ENCODE peak calls at places on chromosomes 13 and 19, in seven cellular contexts. One of them, this sample, is unnamed.

GRCh38 chr19:33186835-33187540 is 7.1 kb upstream of the LRP3 start:
- DNase-seq in Calu3: no peak
- DNase-seq in body of pancreas: no peak
- DNase-seq in mammary epithelial cell: no peak
- DNase-seq in progenitor cell of endocrine pancreas: no peak
- DNase-seq in Caco-2: no peak
- DNase-seq in activated CD8-positive, alpha-beta T cell treated with anti-CD3 and anti-CD28 coated beads for 36 hours: no peak
- DNase-seq in this sample: no peak

GRCh38 chr13:35179494-35179893 is 237.4 kb downstream of the NBEA start:
- DNase-seq in Calu3: no peak
- DNase-seq in body of pancreas: no peak
- DNase-seq in mammary epithelial cell: peak; percentile 26
- DNase-seq in progenitor cell of endocrine pancreas: no peak
- DNase-seq in Caco-2: no peak
- DNase-seq in activated CD8-positive, alpha-beta T cell treated with anti-CD3 and anti-CD28 coated beads for 36 hours: no peak
- DNase-seq in this sample: no peak

GRCh38 chr13:97948041-97948440 is 5.4 kb upstream of the IPO5 start:
- DNase-seq in Calu3: no peak
- DNase-seq in body of pancreas: no peak
- DNase-seq in mammary epithelial cell: peak; percentile 52
- DNase-seq in progenitor cell of endocrine pancreas: no peak
- DNase-seq in Caco-2: no peak
- DNase-seq in activated CD8-positive, alpha-beta T cell treated with anti-CD3 and anti-CD28 coated beads for 36 hours: no peak
- DNase-seq in this sample: no peak

GRCh38 chr19:49428547-49429451 is 3.6 kb downstream of the GFY start:
- DNase-seq in Calu3: no peak
- DNase-seq in body of pancreas: no peak
- DNase-seq in mammary epithelial cell: no peak
- DNase-seq in progenitor cell of endocrine pancreas: no peak
- DNase-seq in Caco-2: no peak
- DNase-seq in activated CD8-positive, alpha-beta T cell treated with anti-CD3 and anti-CD28 coated beads for 36 hours: no peak
- DNase-seq in this sample: no peak

GRCh38 chr13:31043891-31044657 is 111.6 kb downstream of the TEX26 start:
- DNase-seq in Calu3: peak; percentile 82
- DNase-seq in body of pancreas: peak; percentile 76
- DNase-seq in mammary epithelial cell: peak; percentile 72
- DNase-seq in progenitor cell of endocrine pancreas: peak; percentile 63
- DNase-seq in Caco-2: peak; percentile 81
- DNase-seq in activated CD8-positive, alpha-beta T cell treated with anti-CD3 and anti-CD28 coated beads for 36 hours: peak; percentile 89
- DNase-seq in this sample: peak; percentile 83

GRCh38 chr13:110382830-110383229 is 75.7 kb downstream of the COL4A2 start:
- DNase-seq in Calu3: no peak
- DNase-seq in body of pancreas: no peak
- DNase-seq in mammary epithelial cell: no peak
- DNase-seq in progenitor cell of endocrine pancreas: no peak
- DNase-seq in Caco-2: no peak
- DNase-seq in activated CD8-positive, alpha-beta T cell treated with anti-CD3 and anti-CD28 coated beads for 36 hours: no peak
- DNase-seq in this sample: no peak

GRCh38 chr19:35040826-35041547 is 534 bp upstream of the HPN start:
- DNase-seq in Calu3: peak; percentile 69
- DNase-seq in body of pancreas: peak; percentile 95
- DNase-seq in mammary epithelial cell: no peak
- DNase-seq in progenitor cell of endocrine pancreas: peak; percentile 48
- DNase-seq in Caco-2: peak; percentile 97
- DNase-seq in activated CD8-positive, alpha-beta T cell treated with anti-CD3 and anti-CD28 coated beads for 36 hours: peak; percentile 55
- DNase-seq in this sample: no peak

GRCh38 chr13:50720856-50721663 is 122.4 kb downstream of the DLEU7 start:
- DNase-seq in Calu3: no peak
- DNase-seq in body of pancreas: no peak
- DNase-seq in mammary epithelial cell: no peak
- DNase-seq in progenitor cell of endocrine pancreas: no peak
- DNase-seq in Caco-2: no peak
- DNase-seq in activated CD8-positive, alpha-beta T cell treated with anti-CD3 and anti-CD28 coated beads for 36 hours: no peak
- DNase-seq in this sample: no peak

GRCh38 chr13:62879071-62879470 is 1463.4 kb upstream of the PCDH20 start:
- DNase-seq in Calu3: no peak
- DNase-seq in body of pancreas: no peak
- DNase-seq in mammary epithelial cell: no peak
- DNase-seq in progenitor cell of endocrine pancreas: no peak
- DNase-seq in Caco-2: no peak
- DNase-seq in activated CD8-positive, alpha-beta T cell treated with anti-CD3 and anti-CD28 coated beads for 36 hours: no peak
- DNase-seq in this sample: no peak

GRCh38 chr13:42894765-42895181 is 97.3 kb downstream of the EPSTI1 start:
- DNase-seq in Calu3: no peak
- DNase-seq in body of pancreas: peak; percentile 22
- DNase-seq in mammary epithelial cell: peak; percentile 26
- DNase-seq in progenitor cell of endocrine pancreas: no peak
- DNase-seq in Caco-2: no peak
- DNase-seq in activated CD8-positive, alpha-beta T cell treated with anti-CD3 and anti-CD28 coated beads for 36 hours: no peak
- DNase-seq in this sample: no peak

GRCh38 chr13:93309886-93310520 is 83.4 kb downstream of the GPC6 start:
- DNase-seq in Calu3: no peak
- DNase-seq in body of pancreas: no peak
- DNase-seq in mammary epithelial cell: peak; percentile 90
- DNase-seq in progenitor cell of endocrine pancreas: no peak
- DNase-seq in Caco-2: no peak
- DNase-seq in activated CD8-positive, alpha-beta T cell treated with anti-CD3 and anti-CD28 coated beads for 36 hours: no peak
- DNase-seq in this sample: no peak

GRCh38 chr19:53900191-53900860 is 8.8 kb upstream of the CACNG7 start:
- DNase-seq in Calu3: no peak
- DNase-seq in body of pancreas: no peak
- DNase-seq in mammary epithelial cell: no peak
- DNase-seq in progenitor cell of endocrine pancreas: no peak
- DNase-seq in Caco-2: no peak
- DNase-seq in activated CD8-positive, alpha-beta T cell treated with anti-CD3 and anti-CD28 coated beads for 36 hours: no peak
- DNase-seq in this sample: no peak

GRCh38 chr19:12872941-12873890 is 8.0 kb downstream of the DNASE2 start:
- DNase-seq in Calu3: peak; percentile 81
- DNase-seq in body of pancreas: peak; percentile 82
- DNase-seq in mammary epithelial cell: peak; percentile 75
- DNase-seq in progenitor cell of endocrine pancreas: no peak
- DNase-seq in Caco-2: peak; percentile 84
- DNase-seq in activated CD8-positive, alpha-beta T cell treated with anti-CD3 and anti-CD28 coated beads for 36 hours: peak; percentile 88
- DNase-seq in this sample: no peak

GRCh38 chr13:47933688-47934011 is 67.4 kb downstream of the SUCLA2 start:
- DNase-seq in Calu3: no peak
- DNase-seq in body of pancreas: no peak
- DNase-seq in mammary epithelial cell: peak; percentile 25
- DNase-seq in progenitor cell of endocrine pancreas: no peak
- DNase-seq in Caco-2: no peak
- DNase-seq in activated CD8-positive, alpha-beta T cell treated with anti-CD3 and anti-CD28 coated beads for 36 hours: no peak
- DNase-seq in this sample: no peak

GRCh38 chr13:99028890-99029289 is 51.0 kb upstream of the DOCK9 start:
- DNase-seq in Calu3: no peak
- DNase-seq in body of pancreas: no peak
- DNase-seq in mammary epithelial cell: no peak
- DNase-seq in progenitor cell of endocrine pancreas: no peak
- DNase-seq in Caco-2: no peak
- DNase-seq in activated CD8-positive, alpha-beta T cell treated with anti-CD3 and anti-CD28 coated beads for 36 hours: peak; percentile 73
- DNase-seq in this sample: no peak

GRCh38 chr19:18941628-18942354 is 774 bp upstream of the HOMER3 start:
- DNase-seq in Calu3: no peak
- DNase-seq in body of pancreas: no peak
- DNase-seq in mammary epithelial cell: no peak
- DNase-seq in progenitor cell of endocrine pancreas: no peak
- DNase-seq in Caco-2: no peak
- DNase-seq in activated CD8-positive, alpha-beta T cell treated with anti-CD3 and anti-CD28 coated beads for 36 hours: no peak
- DNase-seq in this sample: no peak

GRCh38 chr13:42409061-42409460 is 137.1 kb downstream of the AKAP11 start:
- DNase-seq in Calu3: no peak
- DNase-seq in body of pancreas: no peak
- DNase-seq in mammary epithelial cell: no peak
- DNase-seq in progenitor cell of endocrine pancreas: no peak
- DNase-seq in Caco-2: no peak
- DNase-seq in activated CD8-positive, alpha-beta T cell treated with anti-CD3 and anti-CD28 coated beads for 36 hours: no peak
- DNase-seq in this sample: no peak

GRCh38 chr13:93624371-93624777 is 397.8 kb downstream of the GPC6 start:
- DNase-seq in Calu3: no peak
- DNase-seq in body of pancreas: no peak
- DNase-seq in mammary epithelial cell: no peak
- DNase-seq in progenitor cell of endocrine pancreas: no peak
- DNase-seq in Caco-2: no peak
- DNase-seq in activated CD8-positive, alpha-beta T cell treated with anti-CD3 and anti-CD28 coated beads for 36 hours: no peak
- DNase-seq in this sample: no peak

GRCh38 chr13:75263741-75264407 is 218.1 kb downstream of the TBC1D4 start:
- DNase-seq in Calu3: no peak
- DNase-seq in body of pancreas: no peak
- DNase-seq in mammary epithelial cell: peak; percentile 51
- DNase-seq in progenitor cell of endocrine pancreas: no peak
- DNase-seq in Caco-2: no peak
- DNase-seq in activated CD8-positive, alpha-beta T cell treated with anti-CD3 and anti-CD28 coated beads for 36 hours: no peak
- DNase-seq in this sample: no peak

GRCh38 chr13:35518337-35518736 is 41.8 kb upstream of the MAB21L1 start:
- DNase-seq in Calu3: no peak
- DNase-seq in body of pancreas: no peak
- DNase-seq in mammary epithelial cell: no peak
- DNase-seq in progenitor cell of endocrine pancreas: no peak
- DNase-seq in Caco-2: no peak
- DNase-seq in activated CD8-positive, alpha-beta T cell treated with anti-CD3 and anti-CD28 coated beads for 36 hours: no peak
- DNase-seq in this sample: no peak

GRCh38 chr13:47146991-47147783 is 250.3 kb upstream of the HTR2A start:
- DNase-seq in Calu3: no peak
- DNase-seq in body of pancreas: no peak
- DNase-seq in mammary epithelial cell: no peak
- DNase-seq in progenitor cell of endocrine pancreas: no peak
- DNase-seq in Caco-2: no peak
- DNase-seq in activated CD8-positive, alpha-beta T cell treated with anti-CD3 and anti-CD28 coated beads for 36 hours: no peak
- DNase-seq in this sample: no peak

GRCh38 chr19:50844296-50844935 is 10.3 kb upstream of the KLK3 start:
- DNase-seq in Calu3: no peak
- DNase-seq in body of pancreas: no peak
- DNase-seq in mammary epithelial cell: no peak
- DNase-seq in progenitor cell of endocrine pancreas: no peak
- DNase-seq in Caco-2: peak; percentile 45
- DNase-seq in activated CD8-positive, alpha-beta T cell treated with anti-CD3 and anti-CD28 coated beads for 36 hours: no peak
- DNase-seq in this sample: no peak

GRCh38 chr13:99432637-99433542 is 68.4 kb upstream of the TM9SF2 start:
- DNase-seq in Calu3: no peak
- DNase-seq in body of pancreas: peak; percentile 22
- DNase-seq in mammary epithelial cell: peak; percentile 34
- DNase-seq in progenitor cell of endocrine pancreas: no peak
- DNase-seq in Caco-2: no peak
- DNase-seq in activated CD8-positive, alpha-beta T cell treated with anti-CD3 and anti-CD28 coated beads for 36 hours: peak; percentile 97
- DNase-seq in this sample: no peak

GRCh38 chr13:21812192-21812626 is 141.3 kb downstream of the FGF9 start:
- DNase-seq in Calu3: no peak
- DNase-seq in body of pancreas: peak; percentile 26
- DNase-seq in mammary epithelial cell: peak; percentile 2
- DNase-seq in progenitor cell of endocrine pancreas: no peak
- DNase-seq in Caco-2: no peak
- DNase-seq in activated CD8-positive, alpha-beta T cell treated with anti-CD3 and anti-CD28 coated beads for 36 hours: no peak
- DNase-seq in this sample: no peak

GRCh38 chr13:98570929-98571372 is 6.0 kb downstream of the STK24 start:
- DNase-seq in Calu3: peak; percentile 18
- DNase-seq in body of pancreas: no peak
- DNase-seq in mammary epithelial cell: peak; percentile 81
- DNase-seq in progenitor cell of endocrine pancreas: no peak
- DNase-seq in Caco-2: no peak
- DNase-seq in activated CD8-positive, alpha-beta T cell treated with anti-CD3 and anti-CD28 coated beads for 36 hours: peak; percentile 67
- DNase-seq in this sample: no peak

GRCh38 chr19:11949201-11949600 is 15.6 kb upstream of the ZNF763 start:
- DNase-seq in Calu3: no peak
- DNase-seq in body of pancreas: no peak
- DNase-seq in mammary epithelial cell: no peak
- DNase-seq in progenitor cell of endocrine pancreas: no peak
- DNase-seq in Caco-2: no peak
- DNase-seq in activated CD8-positive, alpha-beta T cell treated with anti-CD3 and anti-CD28 coated beads for 36 hours: no peak
- DNase-seq in this sample: no peak

GRCh38 chr19:50820549-50821247 is 2.9 kb downstream of the KLK1 start:
- DNase-seq in Calu3: no peak
- DNase-seq in body of pancreas: peak; percentile 90
- DNase-seq in mammary epithelial cell: no peak
- DNase-seq in progenitor cell of endocrine pancreas: no peak
- DNase-seq in Caco-2: no peak
- DNase-seq in activated CD8-positive, alpha-beta T cell treated with anti-CD3 and anti-CD28 coated beads for 36 hours: no peak
- DNase-seq in this sample: no peak

GRCh38 chr19:51386882-51387520 is 773 bp downstream of the LIM2 start:
- DNase-seq in Calu3: no peak
- DNase-seq in body of pancreas: no peak
- DNase-seq in mammary epithelial cell: no peak
- DNase-seq in progenitor cell of endocrine pancreas: no peak
- DNase-seq in Caco-2: no peak
- DNase-seq in activated CD8-positive, alpha-beta T cell treated with anti-CD3 and anti-CD28 coated beads for 36 hours: no peak
- DNase-seq in this sample: no peak

GRCh38 chr19:49333426-49334288 is 1.5 kb upstream of the CD37 start:
- DNase-seq in Calu3: no peak
- DNase-seq in body of pancreas: peak; percentile 11
- DNase-seq in mammary epithelial cell: no peak
- DNase-seq in progenitor cell of endocrine pancreas: no peak
- DNase-seq in Caco-2: peak; percentile 26
- DNase-seq in activated CD8-positive, alpha-beta T cell treated with anti-CD3 and anti-CD28 coated beads for 36 hours: peak; percentile 79
- DNase-seq in this sample: peak; percentile 67

DNA sequence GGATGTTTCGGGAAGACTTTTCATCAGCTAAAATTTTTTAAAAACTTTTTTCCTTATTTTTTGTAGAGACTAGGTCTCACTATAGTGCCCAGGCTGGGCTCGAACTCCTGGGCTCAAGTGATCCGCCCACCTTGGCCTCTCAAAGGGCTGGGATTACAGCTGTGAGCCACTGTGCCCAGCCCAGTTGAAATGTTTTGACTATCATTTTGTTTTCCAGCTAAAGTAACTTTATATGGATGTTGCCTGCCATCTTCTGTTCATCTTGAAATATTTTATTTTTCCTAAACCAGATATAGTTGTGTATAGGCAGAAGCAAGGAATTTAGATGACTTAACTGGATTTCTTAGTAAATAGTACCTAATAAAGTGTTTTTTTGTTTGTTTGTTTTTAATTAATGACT is 7.0 kb downstream of the CAB39L start:
- DNase-seq in Calu3: peak; percentile 1
- DNase-seq in body of pancreas: no peak
- DNase-seq in mammary epithelial cell: peak; percentile 29
- DNase-seq in progenitor cell of endocrine pancreas: no peak
- DNase-seq in Caco-2: no peak
- DNase-seq in activated CD8-positive, alpha-beta T cell treated with anti-CD3 and anti-CD28 coated beads for 36 hours: no peak
- DNase-seq in this sample: no peak
- TF ChIP-seq CTCF in Calu3: no peak
- TF ChIP-seq CTCF in body of pancreas: peak; percentile 56
- TF ChIP-seq CTCF in mammary epithelial cell: no peak
- TF ChIP-seq CTCF in progenitor cell of endocrine pancreas: no peak
- TF ChIP-seq CTCF in Caco-2: no peak
- TF ChIP-seq CTCF in activated CD8-positive, alpha-beta T cell treated with anti-CD3 and anti-CD28 coated beads for 36 hours: no peak
- TF ChIP-seq CTCF in this sample: no peak

GRCh38 chr19:41014643-41015042 is 23.6 kb downstream of the CYP2B6 start:
- DNase-seq in Calu3: no peak
- DNase-seq in body of pancreas: no peak
- DNase-seq in mammary epithelial cell: no peak
- DNase-seq in progenitor cell of endocrine pancreas: no peak
- DNase-seq in Caco-2: no peak
- DNase-seq in activated CD8-positive, alpha-beta T cell treated with anti-CD3 and anti-CD28 coated beads for 36 hours: no peak
- DNase-seq in this sample: peak; percentile 8
- TF ChIP-seq CTCF in Calu3: no peak
- TF ChIP-seq CTCF in body of pancreas: no peak
- TF ChIP-seq CTCF in mammary epithelial cell: no peak
- TF ChIP-seq CTCF in progenitor cell of endocrine pancreas: no peak
- TF ChIP-seq CTCF in Caco-2: no peak
- TF ChIP-seq CTCF in activated CD8-positive, alpha-beta T cell treated with anti-CD3 and anti-CD28 coated beads for 36 hours: no peak
- TF ChIP-seq CTCF in this sample: no peak

GRCh38 chr13:24741016-24741662 is 22.8 kb upstream of the RNF17 start:
- DNase-seq in Calu3: peak; percentile 19
- DNase-seq in body of pancreas: no peak
- DNase-seq in mammary epithelial cell: no peak
- DNase-seq in progenitor cell of endocrine pancreas: no peak
- DNase-seq in Caco-2: no peak
- DNase-seq in activated CD8-positive, alpha-beta T cell treated with anti-CD3 and anti-CD28 coated beads for 36 hours: no peak
- DNase-seq in this sample: no peak
- TF ChIP-seq CTCF in Calu3: no peak
- TF ChIP-seq CTCF in body of pancreas: no peak
- TF ChIP-seq CTCF in mammary epithelial cell: peak; percentile 16
- TF ChIP-seq CTCF in progenitor cell of endocrine pancreas: peak; percentile 26
- TF ChIP-seq CTCF in Caco-2: peak; percentile 20
- TF ChIP-seq CTCF in activated CD8-positive, alpha-beta T cell treated with anti-CD3 and anti-CD28 coated beads for 36 hours: peak; percentile 52
- TF ChIP-seq CTCF in this sample: no peak

GRCh38 chr13:26601669-26602068 is 44.2 kb downstream of the WASF3 start:
- DNase-seq in Calu3: no peak
- DNase-seq in body of pancreas: no peak
- DNase-seq in mammary epithelial cell: peak; percentile 32
- DNase-seq in progenitor cell of endocrine pancreas: no peak
- DNase-seq in Caco-2: no peak
- DNase-seq in activated CD8-positive, alpha-beta T cell treated with anti-CD3 and anti-CD28 coated beads for 36 hours: peak; percentile 31
- DNase-seq in this sample: no peak
- TF ChIP-seq CTCF in Calu3: no peak
- TF ChIP-seq CTCF in body of pancreas: no peak
- TF ChIP-seq CTCF in mammary epithelial cell: no peak
- TF ChIP-seq CTCF in progenitor cell of endocrine pancreas: no peak
- TF ChIP-seq CTCF in Caco-2: no peak
- TF ChIP-seq CTCF in activated CD8-positive, alpha-beta T cell treated with anti-CD3 and anti-CD28 coated beads for 36 hours: no peak
- TF ChIP-seq CTCF in this sample: no peak

This sample was measured in coronary artery.